ENCODE peak calls at places on chromosomes 7 and 10, in eight cellular contexts. One of them, this sample, is unnamed.

GRCh38 chr10:6894405-6894804 is 314.3 kb upstream of the PRKCQ start:
- DNase-seq in activated CD4-positive, CD25-positive, alpha-beta regulatory T cell: no peak
- DNase-seq in activated gamma-delta T cell treated with Interleukin-2 at 50 U/mL for 16 hours: no peak
- DNase-seq in NCI-H2171 treated with DMSO at 0.1 percent for 48 hours: no peak
- DNase-seq in coronary artery: no peak
- DNase-seq in caudate nucleus: no peak
- DNase-seq in tibial artery: no peak
- DNase-seq in skeletal muscle cell: no peak
- DNase-seq in this sample: no peak

GRCh38 chr10:47062801-47063200 is 151.6 kb downstream of the PTPN20 start:
- DNase-seq in activated CD4-positive, CD25-positive, alpha-beta regulatory T cell: no peak
- DNase-seq in activated gamma-delta T cell treated with Interleukin-2 at 50 U/mL for 16 hours: no peak
- DNase-seq in NCI-H2171 treated with DMSO at 0.1 percent for 48 hours: no peak
- DNase-seq in coronary artery: peak; percentile 46
- DNase-seq in caudate nucleus: no peak
- DNase-seq in tibial artery: peak; percentile 62
- DNase-seq in skeletal muscle cell: no peak
- DNase-seq in this sample: no peak

GRCh38 chr7:114026486-114027089 is 107.8 kb upstream of the PPP1R3A start:
- DNase-seq in activated CD4-positive, CD25-positive, alpha-beta regulatory T cell: no peak
- DNase-seq in activated gamma-delta T cell treated with Interleukin-2 at 50 U/mL for 16 hours: no peak
- DNase-seq in NCI-H2171 treated with DMSO at 0.1 percent for 48 hours: peak; percentile 65
- DNase-seq in coronary artery: no peak
- DNase-seq in caudate nucleus: no peak
- DNase-seq in tibial artery: no peak
- DNase-seq in skeletal muscle cell: no peak
- DNase-seq in this sample: no peak

GRCh38 chr10:34781709-34782108 is 33.4 kb downstream of the PARD3 start:
- DNase-seq in activated CD4-positive, CD25-positive, alpha-beta regulatory T cell: no peak
- DNase-seq in activated gamma-delta T cell treated with Interleukin-2 at 50 U/mL for 16 hours: no peak
- DNase-seq in NCI-H2171 treated with DMSO at 0.1 percent for 48 hours: no peak
- DNase-seq in coronary artery: no peak
- DNase-seq in caudate nucleus: no peak
- DNase-seq in tibial artery: no peak
- DNase-seq in skeletal muscle cell: no peak
- DNase-seq in this sample: no peak

GRCh38 chr10:47326927-47327330 is 4.7 kb downstream of the GDF2 start:
- DNase-seq in activated CD4-positive, CD25-positive, alpha-beta regulatory T cell: no peak
- DNase-seq in activated gamma-delta T cell treated with Interleukin-2 at 50 U/mL for 16 hours: no peak
- DNase-seq in NCI-H2171 treated with DMSO at 0.1 percent for 48 hours: no peak
- DNase-seq in coronary artery: peak; percentile 52
- DNase-seq in caudate nucleus: no peak
- DNase-seq in tibial artery: no peak
- DNase-seq in skeletal muscle cell: no peak
- DNase-seq in this sample: no peak

GRCh38 chr7:134632937-134633540 is 13.6 kb upstream of the BPGM start:
- DNase-seq in activated CD4-positive, CD25-positive, alpha-beta regulatory T cell: no peak
- DNase-seq in activated gamma-delta T cell treated with Interleukin-2 at 50 U/mL for 16 hours: peak; percentile 37
- DNase-seq in NCI-H2171 treated with DMSO at 0.1 percent for 48 hours: peak; percentile 53
- DNase-seq in coronary artery: no peak
- DNase-seq in caudate nucleus: no peak
- DNase-seq in tibial artery: no peak
- DNase-seq in skeletal muscle cell: no peak
- DNase-seq in this sample: no peak

GRCh38 chr10:30820282-30820991 is 190.9 kb upstream of the LYZL2 start:
- DNase-seq in activated CD4-positive, CD25-positive, alpha-beta regulatory T cell: no peak
- DNase-seq in activated gamma-delta T cell treated with Interleukin-2 at 50 U/mL for 16 hours: no peak
- DNase-seq in NCI-H2171 treated with DMSO at 0.1 percent for 48 hours: no peak
- DNase-seq in coronary artery: no peak
- DNase-seq in caudate nucleus: no peak
- DNase-seq in tibial artery: peak; percentile 3
- DNase-seq in skeletal muscle cell: peak; percentile 66
- DNase-seq in this sample: no peak

GRCh38 chr7:2821161-2821841 is 22.8 kb downstream of the GNA12 start:
- DNase-seq in activated CD4-positive, CD25-positive, alpha-beta regulatory T cell: no peak
- DNase-seq in activated gamma-delta T cell treated with Interleukin-2 at 50 U/mL for 16 hours: no peak
- DNase-seq in NCI-H2171 treated with DMSO at 0.1 percent for 48 hours: no peak
- DNase-seq in coronary artery: no peak
- DNase-seq in caudate nucleus: no peak
- DNase-seq in tibial artery: no peak
- DNase-seq in skeletal muscle cell: peak; percentile 61
- DNase-seq in this sample: no peak

GRCh38 chr10:97434055-97434454 is 8.1 kb downstream of the PGAM1 start:
- DNase-seq in activated CD4-positive, CD25-positive, alpha-beta regulatory T cell: no peak
- DNase-seq in activated gamma-delta T cell treated with Interleukin-2 at 50 U/mL for 16 hours: no peak
- DNase-seq in NCI-H2171 treated with DMSO at 0.1 percent for 48 hours: peak; percentile 10
- DNase-seq in coronary artery: no peak
- DNase-seq in caudate nucleus: no peak
- DNase-seq in tibial artery: no peak
- DNase-seq in skeletal muscle cell: no peak
- DNase-seq in this sample: no peak

GRCh38 chr10:8677642-8678041 is 623.2 kb downstream of the GATA3 start:
- DNase-seq in activated CD4-positive, CD25-positive, alpha-beta regulatory T cell: no peak
- DNase-seq in activated gamma-delta T cell treated with Interleukin-2 at 50 U/mL for 16 hours: no peak
- DNase-seq in NCI-H2171 treated with DMSO at 0.1 percent for 48 hours: no peak
- DNase-seq in coronary artery: no peak
- DNase-seq in caudate nucleus: no peak
- DNase-seq in tibial artery: no peak
- DNase-seq in skeletal muscle cell: no peak
- DNase-seq in this sample: no peak